ENCODE peak calls at places on chromosome 22, in five cellular contexts. D, F, P, S and X are unnamed samples.

GRCh38 chr22:42344391-42344861 is 74.0 kb upstream of the TCF20 start:
- DNase-seq in S (no peak), P (peak; percentile 70), D (no peak), F (no peak), X (no peak)

GRCh38 chr22:27435839-27436581 is 365.5 kb downstream of the MN1 start:
- DNase-seq in D (no peak), P (peak; percentile 84), S (peak; percentile 31), F (no peak), X (no peak)

GRCh38 chr22:37675930-37676571 is 615 bp downstream of the LGALS1 start:
- DNase-seq in F (no peak), D (no peak), S (no peak), P (peak; percentile 25), X (no peak)

GRCh38 chr22:17159504-17159951 is 451 bp upstream of the HDHD5 start:
- DNase-seq in P (peak; percentile 62), S (peak; percentile 61), D (peak; percentile 36), F (no peak), X (no peak)

GRCh38 chr22:41315586-41315985 is 14.3 kb downstream of the ZC3H7B start:
- DNase-seq in F (no peak), S (no peak), D (no peak), P (no peak), X (no peak)

GRCh38 chr22:40753114-40753513 is 66.0 kb downstream of the SLC25A17 start:
- DNase-seq in S (no peak), F (no peak), D (no peak), P (no peak), X (no peak)

GRCh38 chr22:46557736-46558480 is 20.5 kb upstream of the CELSR1 start:
- DNase-seq in F (peak; percentile 35), D (no peak), P (no peak), S (no peak), X (no peak)

GRCh38 chr22:33874206-33874605 is 46.1 kb downstream of the LARGE1 start:
- DNase-seq in S (no peak), F (no peak), D (no peak), P (no peak), X (no peak)

GRCh38 chr22:40580631-40581030 is 55.9 kb downstream of the MRTFA start:
- DNase-seq in P (no peak), S (no peak), F (no peak), D (no peak), X (no peak)

GRCh38 chr22:50011447-50012200 is 941 bp downstream of the IL17REL start:
- DNase-seq in P (no peak), D (no peak), S (no peak), F (peak; percentile 47), X (no peak)

GRCh38 chr22:26321469-26321913 is 107.6 kb upstream of the ASPHD2 start:
- DNase-seq in D (no peak), F (no peak), S (no peak), P (peak; percentile 87), X (no peak)

GRCh38 chr22:33110562-33111163 is 52.5 kb upstream of the SYN3 start:
- DNase-seq in F (no peak), P (no peak), S (no peak), D (peak; percentile 32), X (no peak)

GRCh38 chr22:44648821-44649566 is 53.0 kb upstream of the PRR5 start:
- DNase-seq in D (peak; percentile 87), S (no peak), P (peak; percentile 73), F (no peak), X (no peak)

GRCh38 chr22:46865052-46865434 is 102.6 kb downstream of the TBC1D22A start:
- DNase-seq in S (no peak), F (no peak), P (no peak), D (no peak), X (no peak)

GRCh38 chr22:23777776-23778575 is 5.3 kb downstream of the MMP11 start:
- DNase-seq in P (no peak), S (no peak), F (no peak), D (no peak), X (no peak)

GRCh38 chr22:25700996-25701815 is 40.8 kb upstream of the MYO18B start:
- DNase-seq in S (no peak), D (no peak), F (no peak), P (peak; percentile 23), X (no peak)

GRCh38 chr22:17430298-17430900 is 61.1 kb downstream of the CECR2 start:
- DNase-seq in P (peak; percentile 35), D (no peak), F (no peak), S (no peak), X (no peak)

GRCh38 chr22:24989541-24989951 is 37.0 kb downstream of the KIAA1671 start:
- DNase-seq in P (peak; percentile 33), D (no peak), F (no peak), S (no peak), X (no peak)

GRCh38 chr22:17665884-17666283 is 27.3 kb downstream of the BCL2L13 start:
- DNase-seq in F (no peak), D (no peak), S (no peak), P (no peak), X (no peak)

GRCh38 chr22:29710922-29711593 is 8.7 kb upstream of the CABP7 start:
- DNase-seq in S (no peak), F (no peak), P (no peak), D (no peak), X (no peak)

DNA sequence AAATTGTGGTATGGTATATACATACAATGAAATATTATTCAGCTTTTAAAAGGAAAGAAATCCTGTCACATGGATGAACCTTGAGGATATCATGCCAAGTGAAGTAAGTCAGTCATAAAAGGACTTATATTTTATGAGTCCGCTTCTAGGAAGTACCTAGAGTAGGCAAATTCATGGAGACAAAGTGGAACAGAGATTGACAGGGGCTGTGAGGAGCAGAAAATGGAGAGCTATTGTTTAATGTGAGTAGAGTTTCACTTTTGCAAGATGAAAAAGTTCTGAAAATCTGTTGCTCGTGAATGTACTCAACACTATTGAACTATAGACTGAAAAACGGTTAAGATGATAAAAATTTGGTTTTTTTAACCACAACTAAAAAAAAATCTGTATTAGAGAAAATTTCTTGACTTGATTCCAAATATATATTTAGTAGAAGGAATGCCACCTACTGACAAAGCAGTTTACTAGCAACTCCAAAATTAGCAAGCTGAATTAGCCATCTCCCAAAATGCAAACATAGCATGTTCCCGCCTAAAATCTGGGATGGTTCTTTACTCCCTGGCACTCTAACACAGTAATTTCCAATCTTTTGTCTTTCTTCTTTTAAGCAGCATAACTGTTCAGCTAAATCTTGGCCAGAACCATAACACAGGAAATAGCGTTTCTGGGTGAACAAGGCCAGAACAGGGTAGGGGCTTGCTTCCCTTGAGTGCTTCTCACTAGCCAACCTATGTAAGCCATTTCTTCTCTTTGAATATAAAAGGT is 1.5 kb downstream of the UFD1 start:
- DNase-seq in P (peak; percentile 9), D (no peak), F (no peak), S (no peak), X (no peak)
- TF ChIP-seq CTCF in P (peak; percentile 31), D (no peak), F (no peak), S (no peak), X (no peak)

GRCh38 chr22:48943567-48944432 is 883.9 kb downstream of the BRD1 start:
- DNase-seq in S (peak; percentile 27), F (peak; percentile 50), P (no peak), D (peak; percentile 8), X (no peak)
- TF ChIP-seq CTCF in S (no peak), F (peak; percentile 19), P (no peak), D (no peak), X (no peak)

DNA sequence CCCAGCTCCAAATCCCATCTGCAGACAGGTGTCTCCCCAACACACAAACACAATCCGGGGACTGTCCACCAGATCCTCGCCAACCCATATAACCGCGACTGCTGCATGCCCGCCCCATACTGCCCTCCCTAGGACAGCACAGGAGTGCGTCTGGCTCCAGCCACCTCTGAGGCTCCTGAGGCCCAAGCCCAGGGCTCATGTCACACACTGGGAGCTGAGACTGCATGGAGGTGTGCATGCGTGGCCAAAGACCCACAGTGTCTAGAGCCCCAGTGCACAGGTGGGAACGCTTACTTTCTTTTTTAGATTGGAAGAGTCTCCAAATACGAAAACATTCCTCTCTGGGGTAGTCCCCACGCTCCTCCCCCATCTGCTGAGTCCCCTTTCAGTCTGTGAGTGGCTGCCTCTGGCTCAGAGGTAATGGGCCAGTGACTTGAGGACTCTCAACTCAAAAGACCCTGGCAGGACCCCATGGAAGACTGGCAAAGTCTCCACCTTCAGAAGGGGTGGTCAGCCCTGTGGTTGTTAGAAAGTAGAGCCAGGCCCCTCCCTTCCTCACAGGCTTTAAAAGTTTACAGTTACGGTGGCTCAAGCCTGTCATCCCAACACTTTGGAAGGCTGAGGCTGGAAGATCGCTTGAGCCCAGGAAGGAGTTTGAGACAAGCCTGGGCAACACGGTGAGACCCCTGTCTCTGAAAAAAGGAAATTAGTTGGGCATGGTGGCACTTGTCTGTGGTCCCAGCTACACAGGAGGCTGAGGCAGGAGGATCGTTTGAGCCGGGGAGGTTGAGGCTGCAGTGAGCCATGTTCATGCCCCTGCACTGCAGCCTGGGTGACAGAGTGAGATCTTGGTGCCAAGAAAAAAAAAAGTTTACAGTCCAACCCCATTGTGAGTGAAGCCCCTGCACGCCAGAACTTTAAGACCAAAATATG is 2.3 kb downstream of the CBX7 start:
- DNase-seq in S (no peak), F (peak; percentile 70), D (no peak), P (no peak), X (no peak)
- TF ChIP-seq CTCF in S (no peak), F (no peak), D (no peak), P (no peak), X (no peak)

GRCh38 chr22:19723165-19723989 is at the start of gene GP1BB:
- DNase-seq in P (peak; percentile 54), F (peak; percentile 83), S (no peak), D (no peak), X (peak; percentile 40)
- TF ChIP-seq CTCF in P (no peak), F (no peak), S (no peak), D (no peak), X (no peak)